ENCODE peak calls at places on chromosomes 2 and 18, in five cellular contexts. J is Caco-2, L is astrocyte of the spinal cord, S is foreskin fibroblast, D is pancreas. B is an unnamed sample.

GRCh38 chr2:209629622-209630021 is 142.0 kb upstream of the UNC80 start:
- DNase-seq in J (no peak), L (peak), S (peak), D (no peak), B (no peak)

GRCh38 chr2:101063352-101063751 is 61.3 kb downstream of the RPL31 start:
- DNase-seq in J (no peak), L (peak), S (peak), D (no peak), B (no peak)

GRCh38 chr2:152238021-152238420 is 62.5 kb upstream of the STAM2 start:
- DNase-seq in J (no peak), L (no peak), S (no peak), D (no peak), B (no peak)

GRCh38 chr2:84914334-84914733 is 8.9 kb downstream of the TMSB10 start:
- DNase-seq in J (no peak), L (no peak), S (no peak), D (no peak), B (no peak)

GRCh38 chr2:106299696-106300095 is 105.6 kb upstream of the UXS1 start:
- DNase-seq in J (no peak), L (no peak), S (no peak), D (no peak), B (no peak)

GRCh38 chr2:31428001-31428418 is 13.5 kb upstream of the XDH start:
- DNase-seq in J (peak), L (peak), S (no peak), D (no peak), B (no peak)

GRCh38 chr2:236662231-236663160 is 92.9 kb downstream of the ACKR3 start:
- DNase-seq in J (no peak), L (peak), S (no peak), D (no peak), B (no peak)

GRCh38 chr2:234678721-234679120 is 181.8 kb upstream of the ARL4C start:
- DNase-seq in J (no peak), L (peak), S (peak), D (no peak), B (no peak)

GRCh38 chr18:67151366-67151765 is 365.2 kb downstream of the DSEL start:
- DNase-seq in J (no peak), L (no peak), S (no peak), D (no peak), B (no peak)

GRCh38 chr2:226423498-226423960 is 376.1 kb downstream of the IRS1 start:
- DNase-seq in J (no peak), L (peak), S (no peak), D (no peak), B (peak)

GRCh38 chr2:218036371-218036770 is 32.7 kb upstream of the RUFY4 start:
- DNase-seq in J (no peak), L (no peak), S (no peak), D (no peak), B (no peak)

GRCh38 chr2:85501244-85501643 is 37.7 kb upstream of the MAT2A start:
- DNase-seq in J (no peak), L (no peak), S (no peak), D (no peak), B (no peak)

GRCh38 chr2:238418196-238418998 is 8.3 kb upstream of the ASB1 start:
- DNase-seq in J (no peak), L (peak), S (no peak), D (no peak), B (no peak)

GRCh38 chr2:32484907-32485306 is 128.1 kb downstream of the BIRC6 start:
- DNase-seq in J (no peak), L (peak), S (peak), D (no peak), B (no peak)

GRCh38 chr2:134671498-134671897 is 47.3 kb downstream of the TMEM163 start:
- DNase-seq in J (no peak), L (no peak), S (no peak), D (no peak), B (no peak)

GRCh38 chr2:28509361-28509760 is 13.5 kb downstream of the PLB1 start:
- DNase-seq in J (no peak), L (no peak), S (no peak), D (no peak), B (no peak)

GRCh38 chr2:156703628-156704027 is 267.4 kb downstream of the GPD2 start:
- DNase-seq in J (no peak), L (no peak), S (no peak), D (no peak), B (no peak)

GRCh38 chr18:8765692-8766463 is 60.5 kb downstream of the MTCL1 start:
- DNase-seq in J (no peak), L (peak), S (peak), D (no peak), B (no peak)

GRCh38 chr18:23377669-23378469 is 75.2 kb upstream of the RIOK3 start:
- DNase-seq in J (no peak), L (peak), S (peak), D (no peak), B (no peak)

GRCh38 chr18:29181151-29181901 is 1004.4 kb upstream of the CDH2 start:
- DNase-seq in J (no peak), L (peak), S (peak), D (no peak), B (no peak)

GRCh38 chr18:55543130-55543704 is 44.8 kb downstream of the TCF4 start:
- DNase-seq in J (no peak), L (no peak), S (no peak), D (no peak), B (no peak)

GRCh38 chr2:38152093-38152492 is 76.1 kb upstream of the CYP1B1 start:
- DNase-seq in J (no peak), L (no peak), S (no peak), D (no peak), B (no peak)

GRCh38 chr2:79619976-79620375 is 107.1 kb downstream of the CTNNA2 start:
- DNase-seq in J (no peak), L (no peak), S (no peak), D (no peak), B (no peak)

GRCh38 chr2:100807707-100808106 is 12.2 kb upstream of the NPAS2 start:
- DNase-seq in J (no peak), L (no peak), S (no peak), D (no peak), B (no peak)

GRCh38 chr2:156511112-156511511 is 74.9 kb downstream of the GPD2 start:
- DNase-seq in J (no peak), L (no peak), S (no peak), D (no peak), B (no peak)

GRCh38 chr2:173210270-173211196 is 134.9 kb downstream of the MAP3K20 start:
- DNase-seq in J (peak), L (peak), S (peak), D (peak), B (peak)

DNA sequence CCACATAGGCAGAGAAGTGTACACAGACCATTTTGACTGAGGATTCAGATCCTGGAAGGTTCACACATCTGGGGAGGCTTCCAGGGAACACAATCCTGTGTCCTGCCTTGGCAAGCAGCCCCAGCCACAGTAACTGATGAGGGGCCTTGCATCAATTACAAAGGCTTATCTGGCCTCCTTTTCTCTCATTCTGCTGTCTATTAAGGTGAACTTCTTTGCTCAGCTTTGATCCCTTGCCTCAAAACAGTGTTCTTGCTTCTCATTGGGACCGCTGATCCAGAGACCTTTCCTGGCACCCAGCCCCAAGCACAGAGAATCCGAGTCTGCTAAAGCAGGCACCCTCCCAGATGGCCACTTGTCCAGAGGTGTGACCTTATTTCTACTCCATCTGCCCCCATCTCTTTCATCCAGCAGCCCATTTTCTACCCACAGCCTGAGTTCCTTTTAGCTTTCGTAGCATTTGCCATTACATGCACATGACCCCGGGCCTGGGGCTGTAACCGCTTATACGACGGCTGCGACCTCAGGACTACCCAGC is 52.3 kb upstream of the ZFP36L2 start:
- DNase-seq in J (no peak), L (no peak), S (no peak), D (no peak), B (no peak)
- TF ChIP-seq CTCF in J (no peak), L (no peak), S (no peak), D (no peak), B (no peak)

DNA sequence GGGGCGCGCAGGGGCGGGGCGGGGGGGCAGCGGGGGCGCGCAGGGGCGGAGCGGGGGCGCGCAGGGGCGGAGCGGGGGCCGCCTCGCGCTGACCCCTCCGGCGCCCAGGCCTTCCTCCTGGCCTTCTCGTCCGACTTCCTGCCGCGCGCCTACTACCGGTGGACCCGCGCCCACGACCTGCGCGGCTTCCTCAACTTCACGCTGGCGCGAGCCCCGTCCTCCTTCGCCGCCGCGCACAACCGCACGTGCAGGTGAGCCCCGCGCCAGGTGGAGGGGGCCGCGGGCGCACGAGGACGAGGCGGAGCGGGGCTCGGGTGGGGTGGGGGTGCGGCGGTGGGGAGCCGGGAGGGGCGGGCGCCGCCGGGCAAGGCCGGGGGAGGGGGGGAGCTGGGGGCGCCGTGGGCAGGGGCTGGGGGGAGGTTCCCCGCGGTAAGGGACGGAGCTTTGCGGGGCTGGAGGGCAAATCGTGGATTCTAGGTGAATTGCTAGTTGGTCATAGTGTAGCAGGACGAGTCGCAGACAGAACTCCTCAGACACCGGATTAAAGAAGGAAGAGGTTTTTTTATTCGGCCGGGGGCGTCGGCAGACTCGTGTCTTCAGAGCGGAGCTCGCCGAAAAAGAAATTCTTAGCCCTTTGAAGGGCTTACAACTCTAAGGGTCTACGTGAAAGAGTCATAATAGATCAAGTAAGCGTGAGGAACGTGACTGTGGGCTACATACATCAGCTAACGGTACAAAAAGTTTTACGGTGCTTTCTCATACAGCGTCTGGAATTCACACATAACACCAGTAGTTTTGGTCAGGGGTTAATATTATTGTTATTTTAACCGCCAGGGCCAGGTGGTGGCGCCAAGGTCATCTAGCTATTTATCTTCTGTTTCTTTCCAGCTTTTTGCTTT is 29.9 kb downstream of the ANO7 start:
- DNase-seq in J (peak), L (no peak), S (peak), D (peak), B (peak)
- TF ChIP-seq CTCF in J (peak), L (no peak), S (no peak), D (no peak), B (no peak)

GRCh38 chr2:204108301-204108700 is 171.7 kb downstream of the ICOS start:
- DNase-seq in J (peak), L (peak), S (no peak), D (no peak), B (peak)
- TF ChIP-seq CTCF in J (peak), L (peak), S (peak), D (no peak), B (peak)

DNA sequence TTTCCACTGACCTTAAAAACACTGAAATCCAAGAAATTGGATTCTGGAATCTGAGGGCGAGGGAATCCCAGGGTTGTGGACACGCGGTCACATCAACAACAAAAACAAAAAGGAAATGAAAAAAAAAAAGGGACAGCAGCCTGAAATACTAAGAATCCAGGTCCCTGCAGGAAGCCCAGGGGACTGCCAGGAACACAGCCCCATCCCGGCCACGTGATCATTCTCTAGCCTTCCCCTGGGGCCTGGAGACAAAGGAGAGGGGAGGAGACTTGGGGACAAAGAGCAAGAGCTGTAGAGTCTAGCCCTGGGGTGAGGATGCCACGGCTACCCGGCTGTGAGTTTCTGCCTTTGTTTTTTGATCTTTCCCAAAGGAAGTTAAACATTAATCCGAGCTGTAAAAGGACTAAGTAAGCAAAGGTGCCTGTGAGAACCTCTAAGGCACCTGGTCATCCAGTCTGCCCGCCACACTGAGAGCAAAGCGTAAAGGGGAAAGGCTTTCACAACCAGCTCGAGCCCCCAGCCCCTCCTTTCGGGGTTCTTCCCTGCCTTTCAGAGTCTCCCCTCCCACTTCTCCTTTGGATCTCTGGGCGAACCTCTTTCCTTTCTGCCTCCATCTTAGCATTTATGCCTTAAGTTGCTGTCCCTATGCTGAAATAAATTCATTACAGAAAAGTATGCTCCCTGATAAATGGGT is 57.9 kb upstream of the MSH2 start:
- DNase-seq in J (peak), L (peak), S (peak), D (peak), B (peak)
- TF ChIP-seq CTCF in J (peak), L (peak), S (no peak), D (peak), B (no peak)

GRCh38 chr18:36411745-36412168 is 114.2 kb downstream of the FHOD3 start:
- DNase-seq in J (no peak), L (peak), S (peak), D (no peak), B (peak)
- TF ChIP-seq CTCF in J (no peak), L (peak), S (peak), D (no peak), B (peak)

GRCh38 chr2:127122351-127123027 is 15.5 kb upstream of the BIN1 start:
- DNase-seq in J (no peak), L (no peak), S (no peak), D (no peak), B (no peak)

GRCh38 chr2:127124426-127124825 is 17.5 kb upstream of the BIN1 start:
- DNase-seq in J (peak), L (no peak), S (no peak), D (no peak), B (no peak)

GRCh38 chr2:127118467-127118866 is 11.5 kb upstream of the BIN1 start:
- DNase-seq in J (no peak), L (no peak), S (no peak), D (no peak), B (no peak)

GRCh38 chr2:127121341-127121740 is 14.4 kb upstream of the BIN1 start:
- DNase-seq in J (no peak), L (no peak), S (no peak), D (no peak), B (no peak)

DNA sequence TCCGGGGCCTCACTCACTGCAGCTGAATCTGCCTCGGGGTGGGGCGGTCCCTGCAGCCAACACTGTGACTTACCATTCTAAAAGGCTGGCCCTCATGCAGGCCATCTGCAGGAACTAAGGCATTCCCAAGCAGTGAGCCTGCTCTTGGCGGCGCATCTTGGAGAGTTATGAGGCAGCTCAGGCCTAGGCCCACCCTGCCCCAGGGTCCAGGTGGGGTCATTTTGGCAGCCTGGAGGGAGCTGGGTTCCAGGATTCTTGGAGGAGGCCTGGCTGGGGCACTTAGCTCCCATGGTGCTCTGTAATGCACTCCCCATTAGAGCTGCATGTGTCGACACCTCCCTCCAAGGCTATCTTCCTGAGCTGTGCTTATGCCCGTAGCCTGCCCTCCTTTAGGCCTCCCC is 14.8 kb upstream of the BIN1 start:
- DNase-seq in J (peak), L (no peak), S (peak), D (no peak), B (no peak)
- TF ChIP-seq CTCF in J (no peak), L (no peak), S (no peak), D (no peak), B (no peak)

DNA sequence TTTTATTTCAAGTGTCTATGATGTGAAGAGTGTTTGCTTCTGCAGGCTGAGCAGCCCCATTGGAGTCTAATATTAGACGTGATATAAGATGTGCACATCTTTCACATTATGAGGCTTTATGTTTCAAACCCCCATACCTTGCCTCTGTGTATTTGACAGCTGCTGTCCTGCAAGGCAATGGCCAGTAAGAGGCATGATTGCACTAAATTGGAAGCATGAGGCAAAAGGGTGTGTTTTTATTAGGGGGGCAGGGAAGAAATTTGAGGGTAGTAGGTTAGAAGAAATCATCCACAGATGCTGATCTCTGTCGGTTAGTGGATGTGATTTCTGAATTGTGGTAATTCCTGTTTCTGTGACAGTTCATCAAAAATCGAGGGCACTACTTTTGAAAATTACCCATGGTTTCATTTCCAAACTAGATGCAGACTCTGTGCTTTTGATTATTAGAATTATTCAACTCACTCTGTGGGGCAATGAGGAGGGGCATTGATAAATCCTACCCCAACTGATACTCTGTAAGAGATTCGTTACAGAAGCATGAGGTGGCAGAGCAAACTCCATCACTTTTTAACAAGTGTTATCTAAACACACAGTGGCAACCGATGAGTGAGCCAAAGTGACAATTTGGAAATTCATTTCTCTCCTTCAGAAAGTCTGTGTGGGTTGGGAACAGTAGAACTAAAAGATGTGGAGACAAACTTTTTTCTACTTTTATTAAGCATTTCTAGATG is 452.9 kb downstream of the ARHGAP15 start:
- DNase-seq in J (no peak), L (no peak), S (peak), D (no peak), B (no peak)
- TF ChIP-seq CTCF in J (no peak), L (peak), S (peak), D (no peak), B (no peak)

GRCh38 chr2:42961948-42962347 is 169.6 kb upstream of the HAAO start:
- DNase-seq in J (no peak), L (no peak), S (no peak), D (no peak), B (no peak)
- TF ChIP-seq CTCF in J (no peak), L (no peak), S (no peak), D (no peak), B (no peak)

GRCh38 chr2:231410293-231411004 is 14.9 kb downstream of the B3GNT7 start:
- DNase-seq in J (no peak), L (no peak), S (no peak), D (no peak), B (no peak)
- TF ChIP-seq CTCF in J (no peak), L (peak), S (peak), D (no peak), B (peak)

GRCh38 chr2:9110893-9111569 is 95.6 kb upstream of the ASAP2 start:
- DNase-seq in J (peak), L (peak), S (no peak), D (no peak), B (peak)
- TF ChIP-seq CTCF in J (peak), L (peak), S (peak), D (no peak), B (peak)